ENCODE peak calls at places on chromosome 22, in eight cellular contexts. Z, N, F, V, J, I, M and H are unnamed samples.

GRCh38 chr22:45413368-45414211 is at the start of the genes RIBC2 and SMC1B:
- DNase-seq in Z (peak; percentile 51), N (peak; percentile 63), F (peak; percentile 52), V (peak; percentile 91), J (peak; percentile 96), I (peak; percentile 89), M (peak; percentile 58), H (peak; percentile 89)

GRCh38 chr22:25199726-25200520 is at the start of gene CRYBB3:
- DNase-seq in Z (no peak), N (no peak), F (no peak), V (no peak), J (no peak), I (no peak), M (no peak), H (no peak)

GRCh38 chr22:23458663-23459541 is 121.2 kb downstream of the IGLL1 start:
- DNase-seq in Z (no peak), N (no peak), F (no peak), V (no peak), J (no peak), I (no peak), M (no peak), H (no peak)

GRCh38 chr22:46054091-46054877 is 77.3 kb upstream of the WNT7B start:
- DNase-seq in Z (no peak), N (peak; percentile 70), F (no peak), V (no peak), J (no peak), I (no peak), M (peak; percentile 90), H (no peak)

GRCh38 chr22:25232301-25232700 is 12.9 kb downstream of the CRYBB2 start:
- DNase-seq in Z (no peak), N (no peak), F (no peak), V (no peak), J (peak; percentile 42), I (no peak), M (peak; percentile 40), H (no peak)

GRCh38 chr22:42365337-42365865 is 66.8 kb downstream of the NFAM1 start:
- DNase-seq in Z (no peak), N (peak; percentile 78), F (no peak), V (peak; percentile 76), J (peak; percentile 88), I (no peak), M (no peak), H (no peak)

GRCh38 chr22:32991353-32992115 is 66.6 kb downstream of the SYN3 start:
- DNase-seq in Z (no peak), N (no peak), F (no peak), V (no peak), J (no peak), I (no peak), M (no peak), H (no peak)

GRCh38 chr22:38427940-38428339 is 27.1 kb downstream of the KCNJ4 start:
- DNase-seq in Z (no peak), N (no peak), F (no peak), V (no peak), J (no peak), I (no peak), M (no peak), H (no peak)

GRCh38 chr22:49619301-49619700 is 208.4 kb downstream of the BRD1 start:
- DNase-seq in Z (no peak), N (no peak), F (no peak), V (no peak), J (no peak), I (no peak), M (no peak), H (no peak)

GRCh38 chr22:40721266-40721665 is 42.0 kb downstream of the MCHR1 start:
- DNase-seq in Z (no peak), N (peak; percentile 75), F (no peak), V (peak; percentile 89), J (peak; percentile 73), I (no peak), M (no peak), H (no peak)

GRCh38 chr22:50569041-50569459 is 6.3 kb upstream of the SYCE3 start:
- DNase-seq in Z (no peak), N (no peak), F (no peak), V (no peak), J (no peak), I (no peak), M (no peak), H (no peak)

GRCh38 chr22:44214187-44214586 is 33.5 kb downstream of the PARVG start:
- DNase-seq in Z (no peak), N (no peak), F (no peak), V (no peak), J (no peak), I (no peak), M (no peak), H (no peak)

GRCh38 chr22:19902245-19902699 is 39.3 kb upstream of the COMT start:
- DNase-seq in Z (no peak), N (peak; percentile 53), F (no peak), V (peak; percentile 64), J (no peak), I (no peak), M (no peak), H (no peak)

GRCh38 chr22:37636186-37636948 is 3.1 kb upstream of the SH3BP1 start:
- DNase-seq in Z (no peak), N (no peak), F (no peak), V (no peak), J (peak; percentile 67), I (peak; percentile 28), M (no peak), H (peak; percentile 51)